ENCODE peak calls at places on chromosomes 7 and 10, in six cellular contexts. M is GM10248, D is cardiac fibroblast, A is KG1, B is nephron progenitor cell, W is EL. K is an unnamed sample.

GRCh38 chr10:68233045-68233444 is 1.1 kb upstream of the ATOH7 start:
- DNase-seq in M (no peak), D (no peak), A (no peak), B (no peak), W (no peak), K (no peak)

GRCh38 chr7:123705217-123705901 is 43.4 kb downstream of the WASL start:
- DNase-seq in M (no peak), D (no peak), A (no peak), B (no peak), W (no peak), K (no peak)

GRCh38 chr10:4450981-4451501 is 375.0 kb upstream of the AKR1E2 start:
- DNase-seq in M (no peak), D (peak), A (peak), B (no peak), W (peak), K (no peak)

GRCh38 chr10:101062231-101063161 is 707 bp downstream of the KAZALD1 start:
- DNase-seq in M (peak), D (peak), A (no peak), B (peak), W (peak), K (no peak)

GRCh38 chr10:30352377-30352776 is 3.3 kb upstream of the MTPAP start:
- DNase-seq in M (no peak), D (no peak), A (no peak), B (no peak), W (no peak), K (no peak)

GRCh38 chr10:87656431-87657072 is 3.1 kb upstream of the PAPSS2 start:
- DNase-seq in M (peak), D (peak), A (peak), B (peak), W (peak), K (no peak)

GRCh38 chr10:59387951-59388431 is 25.6 kb upstream of the FAM13C start:
- DNase-seq in M (no peak), D (peak), A (no peak), B (no peak), W (peak), K (peak)

GRCh38 chr10:101097881-101098280 is 33.2 kb upstream of the TLX1 start:
- DNase-seq in M (no peak), D (no peak), A (no peak), B (no peak), W (peak), K (no peak)

GRCh38 chr7:30552330-30552729 is 42.3 kb upstream of the GARS1 start:
- DNase-seq in M (no peak), D (no peak), A (no peak), B (no peak), W (no peak), K (no peak)

GRCh38 chr10:104142081-104142480 is 20.1 kb downstream of the SFR1 start:
- DNase-seq in M (no peak), D (no peak), A (no peak), B (no peak), W (no peak), K (no peak)

GRCh38 chr10:7111089-7111488 is 299.7 kb downstream of the SFMBT2 start:
- DNase-seq in M (no peak), D (no peak), A (no peak), B (no peak), W (no peak), K (no peak)

GRCh38 chr10:12635127-12635541 is 285.8 kb downstream of the CAMK1D start:
- DNase-seq in M (no peak), D (no peak), A (no peak), B (no peak), W (no peak), K (peak)

GRCh38 chr7:41567350-41568114 is 135.4 kb downstream of the INHBA start:
- DNase-seq in M (no peak), D (peak), A (no peak), B (no peak), W (peak), K (peak)

GRCh38 chr10:71039551-71039950 is 151.2 kb upstream of the PCBD1 start:
- DNase-seq in M (no peak), D (no peak), A (no peak), B (no peak), W (no peak), K (no peak)

GRCh38 chr10:75776738-75777504 is 345.5 kb downstream of the LRMDA start:
- DNase-seq in M (no peak), D (no peak), A (no peak), B (no peak), W (no peak), K (no peak)

GRCh38 chr7:158327571-158328180 is 259.9 kb downstream of the PTPRN2 start:
- DNase-seq in M (no peak), D (no peak), A (no peak), B (no peak), W (no peak), K (no peak)

GRCh38 chr10:91022924-91023707 is 102.2 kb upstream of the ANKRD1 start:
- DNase-seq in M (no peak), D (peak), A (no peak), B (no peak), W (no peak), K (peak)

GRCh38 chr7:73892003-73892975 is 31.3 kb downstream of the TMEM270 start:
- DNase-seq in M (no peak), D (peak), A (no peak), B (no peak), W (peak), K (peak)

GRCh38 chr7:126780993-126781392 is 471.7 kb downstream of the GRM8 start:
- DNase-seq in M (peak), D (no peak), A (no peak), B (no peak), W (no peak), K (no peak)

GRCh38 chr10:43867667-43868361 is 219.1 kb upstream of the ZNF32 start:
- DNase-seq in M (no peak), D (peak), A (no peak), B (no peak), W (peak), K (peak)

GRCh38 chr10:121648078-121648477 is 49.8 kb upstream of the FGFR2 start:
- DNase-seq in M (no peak), D (no peak), A (no peak), B (no peak), W (no peak), K (no peak)

GRCh38 chr7:130875265-130875741 is 141.3 kb upstream of the KLF14 start:
- DNase-seq in M (peak), D (peak), A (no peak), B (peak), W (no peak), K (no peak)

GRCh38 chr7:30523466-30523865 is 18.8 kb upstream of the GGCT start:
- DNase-seq in M (no peak), D (no peak), A (no peak), B (no peak), W (no peak), K (no peak)

GRCh38 chr10:78892383-78893191 is 176.2 kb upstream of the ZMIZ1 start:
- DNase-seq in M (no peak), D (peak), A (no peak), B (no peak), W (no peak), K (no peak)

GRCh38 chr10:133235265-133235664 is 2.4 kb upstream of the VENTX start:
- DNase-seq in M (no peak), D (no peak), A (no peak), B (no peak), W (no peak), K (no peak)

GRCh38 chr7:51127618-51127904 is 189.0 kb downstream of the COBL start:
- DNase-seq in M (no peak), D (no peak), A (no peak), B (no peak), W (no peak), K (no peak)

GRCh38 chr10:7218974-7219373 is 191.9 kb downstream of the SFMBT2 start:
- DNase-seq in M (no peak), D (no peak), A (no peak), B (no peak), W (no peak), K (no peak)

GRCh38 chr7:36138209-36138608 is 14.8 kb upstream of the EEPD1 start:
- DNase-seq in M (no peak), D (no peak), A (no peak), B (no peak), W (no peak), K (no peak)

GRCh38 chr7:22663319-22663718 is 63.7 kb upstream of the IL6 start:
- DNase-seq in M (no peak), D (peak), A (no peak), B (no peak), W (peak), K (no peak)

GRCh38 chr10:29277296-29277695 is 11.6 kb upstream of the LYZL1 start:
- DNase-seq in M (no peak), D (no peak), A (no peak), B (no peak), W (no peak), K (no peak)

GRCh38 chr10:98430427-98430826 is 15.4 kb upstream of the PYROXD2 start:
- DNase-seq in M (no peak), D (no peak), A (no peak), B (no peak), W (no peak), K (no peak)

GRCh38 chr10:114724707-114725106 is 66.6 kb upstream of the ABLIM1 start:
- DNase-seq in M (no peak), D (no peak), A (no peak), B (no peak), W (no peak), K (no peak)

GRCh38 chr7:12146813-12147212 is 64.3 kb upstream of the TMEM106B start:
- DNase-seq in M (no peak), D (no peak), A (no peak), B (no peak), W (no peak), K (no peak)

GRCh38 chr10:22504766-22505165 is 159.5 kb downstream of the SPAG6 start:
- DNase-seq in M (no peak), D (no peak), A (no peak), B (no peak), W (no peak), K (no peak)

GRCh38 chr10:69957516-69958231 is 95.0 kb upstream of the MACROH2A2 start:
- DNase-seq in M (no peak), D (no peak), A (no peak), B (no peak), W (no peak), K (no peak)

GRCh38 chr7:123673137-123673732 is 17.6 kb downstream of the LMOD2 start:
- DNase-seq in M (no peak), D (no peak), A (no peak), B (no peak), W (no peak), K (no peak)